ENCODE peak calls at places on chromosome 16, in four cellular contexts. N is T-helper 17 cell, B is HEK293T, J is MG63. G is an unnamed sample.

GRCh38 chr16:85715169-85716015 is 26.6 kb upstream of the GINS2 start:
- DNase-seq in N (no peak), B (no peak), J (no peak), G (no peak)

GRCh38 chr16:83689385-83689831 is 118.4 kb upstream of the HSBP1 start:
- DNase-seq in B (no peak), J (peak; percentile 32), N (no peak), G (peak; percentile 79)

GRCh38 chr16:1469693-1470201 is 5.1 kb downstream of the CLCN7 start:
- DNase-seq in B (no peak), N (no peak), J (no peak), G (no peak)

GRCh38 chr16:1819611-1820010 is 7.0 kb downstream of the HAGH start:
- DNase-seq in B (no peak), J (no peak), N (no peak), G (no peak)

GRCh38 chr16:31710134-31710533 is 163.5 kb upstream of the ZNF267 start:
- DNase-seq in B (no peak), N (no peak), J (no peak), G (no peak)

GRCh38 chr16:23836404-23837291 is 865 bp downstream of the PRKCB start:
- DNase-seq in N (peak; percentile 33), J (peak; percentile 5), B (peak; percentile 21), G (no peak)

GRCh38 chr16:3623642-3624041 is 12.2 kb upstream of the SLX4 start:
- DNase-seq in N (no peak), J (no peak), B (no peak), G (no peak)

GRCh38 chr16:57092786-57093301 is 461 bp downstream of the CPNE2 start:
- DNase-seq in B (peak; percentile 72), N (peak; percentile 25), J (peak; percentile 70), G (peak; percentile 28)